ENCODE peak calls at places on chromosomes 13 and 19, in four cellular contexts. Y, B, Q and D are unnamed samples.

GRCh38 chr13:51339952-51340732 is 651 bp downstream of the SERPINE3 start:
- DNase-seq in B (no peak), Y (no peak), Q (no peak), D (no peak)

GRCh38 chr13:109146912-109147624 is 517.7 kb downstream of the MYO16 start:
- DNase-seq in Q (peak), Y (peak), B (no peak), D (peak)

GRCh38 chr13:101967216-101967615 is 434.6 kb downstream of the FGF14 start:
- DNase-seq in Q (no peak), B (no peak), Y (no peak), D (no peak)

GRCh38 chr19:45087531-45087930 is 5.4 kb upstream of the PPP1R37 start:
- DNase-seq in B (no peak), Q (no peak), Y (no peak), D (no peak)

GRCh38 chr13:38223093-38223492 is 126.6 kb upstream of the UFM1 start:
- DNase-seq in B (no peak), Y (no peak), Q (no peak), D (no peak)

GRCh38 chr19:958967-959685 is 25.0 kb upstream of the WDR18 start:
- DNase-seq in Q (peak), Y (no peak), B (no peak), D (no peak)

GRCh38 chr13:50353651-50354415 is 338.6 kb downstream of the KCNRG start:
- DNase-seq in Y (no peak), Q (no peak), B (no peak), D (no peak)

GRCh38 chr13:83709751-83710515 is 172.3 kb downstream of the SLITRK1 start:
- DNase-seq in B (no peak), Y (no peak), Q (no peak), D (no peak)

GRCh38 chr19:15527705-15528104 is 19.4 kb downstream of the CYP4F22 start:
- DNase-seq in Q (no peak), Y (no peak), B (no peak), D (no peak)

GRCh38 chr13:72384879-72385278 is 342.6 kb downstream of the MZT1 start:
- DNase-seq in B (no peak), Y (no peak), Q (no peak), D (no peak)

GRCh38 chr13:21009036-21009435 is 52.4 kb downstream of the LATS2 start:
- DNase-seq in B (no peak), Q (no peak), Y (no peak), D (no peak)

GRCh38 chr19:35546532-35546931 is 1.1 kb downstream of the TMEM147 start:
- DNase-seq in B (no peak), Y (no peak), Q (no peak), D (no peak)

GRCh38 chr19:35543280-35544109 is 1.9 kb upstream of the TMEM147 start:
- DNase-seq in Y (no peak), B (no peak), Q (no peak), D (no peak)

GRCh38 chr19:35545001-35545854 is at the start of gene TMEM147:
- DNase-seq in B (peak), Q (peak), Y (peak), D (peak)

GRCh38 chr19:35544110-35544802 is 1.2 kb upstream of the TMEM147 start:
- DNase-seq in B (no peak), Y (no peak), Q (no peak), D (no peak)

GRCh38 chr19:35545855-35546381 is 492 bp downstream of the TMEM147 start:
- DNase-seq in Y (no peak), Q (no peak), B (no peak), D (peak)
- TF ChIP-seq SIN3A in Y (no peak), Q (no peak), B (no peak), D (no peak)

GRCh38 chr13:98746968-98747367 is 5.5 kb downstream of the SLC15A1 start:
- DNase-seq in Q (no peak), B (no peak), Y (no peak), D (no peak)
- TF ChIP-seq SIN3A in Q (no peak), B (no peak), Y (no peak), D (no peak)

GRCh38 chr19:40611900-40612698 is 10.9 kb downstream of the LTBP4 start:
- DNase-seq in Q (no peak), Y (no peak), B (no peak), D (no peak)

GRCh38 chr19:40613669-40614594 is 12.8 kb downstream of the LTBP4 start:
- DNase-seq in B (peak), Y (no peak), Q (peak), D (no peak)

GRCh38 chr19:40611096-40611495 is 9.9 kb downstream of the LTBP4 start:
- DNase-seq in Y (no peak), Q (no peak), B (no peak), D (no peak)

GRCh38 chr19:40614595-40615411 is 13.6 kb downstream of the LTBP4 start:
- DNase-seq in B (peak), Q (peak), Y (no peak), D (peak)

GRCh38 chr19:40612831-40613668 is 11.9 kb downstream of the LTBP4 start:
- DNase-seq in Y (no peak), B (peak), Q (no peak), D (peak)
- TF ChIP-seq SIN3A in Y (no peak), B (no peak), Q (no peak), D (no peak)

DNA sequence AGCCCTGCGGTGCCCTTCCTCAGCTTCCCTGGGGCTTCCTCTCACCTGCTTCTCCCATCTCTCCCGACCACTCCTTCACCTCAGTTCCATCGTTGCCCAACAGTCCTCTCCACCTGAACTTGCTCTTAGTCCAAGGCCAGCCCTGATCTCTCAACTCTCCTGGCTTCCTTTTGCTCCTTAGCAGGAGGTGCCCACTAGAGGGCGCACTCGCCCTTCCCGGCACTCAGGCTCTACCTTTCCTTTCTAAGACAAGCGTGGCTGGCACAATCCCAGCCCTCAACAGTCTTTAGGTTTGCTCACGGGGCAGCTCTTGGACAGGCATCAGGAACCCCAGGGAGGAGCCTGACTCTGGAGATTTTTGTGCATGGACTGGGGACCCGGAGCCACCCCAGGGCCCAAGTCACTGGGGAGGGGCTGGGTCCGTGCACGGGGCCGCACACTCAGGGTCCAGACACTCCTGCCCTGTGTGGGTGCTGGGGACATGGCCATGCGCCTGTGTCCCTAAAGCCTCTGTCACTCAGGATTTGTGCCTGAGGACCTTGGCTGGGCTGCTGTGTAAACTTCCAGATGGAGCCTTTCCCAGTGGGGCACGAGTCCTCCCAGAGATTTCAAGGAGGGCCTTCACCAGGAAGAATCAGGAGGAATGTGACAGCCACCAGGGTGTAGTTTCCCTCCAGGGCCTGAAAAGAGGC is 12.1 kb upstream of the CEACAM8 start:
- DNase-seq in Y (peak), B (peak), Q (peak), D (peak)
- TF ChIP-seq SIN3A in Y (no peak), B (no peak), Q (no peak), D (no peak)